ENCODE peak calls at places on chromosomes 5 and 9, in five cellular contexts. One of them, this sample, is unnamed.

GRCh38 chr5:27403248-27403882 is 365.0 kb upstream of the CDH9 start:
- DNase-seq in IMR-90: no peak
- DNase-seq in tibial nerve: no peak
- DNase-seq in transverse colon: no peak
- DNase-seq in prostate gland: no peak
- DNase-seq in this sample: no peak

GRCh38 chr5:31096238-31096865 is 97.1 kb upstream of the CDH6 start:
- DNase-seq in IMR-90: peak
- DNase-seq in transverse colon: no peak
- DNase-seq in tibial nerve: no peak
- DNase-seq in prostate gland: no peak
- DNase-seq in this sample: no peak

GRCh38 chr9:109907810-109908458 is 127.9 kb downstream of the PALM2AKAP2 start:
- DNase-seq in prostate gland: no peak
- DNase-seq in tibial nerve: no peak
- DNase-seq in transverse colon: no peak
- DNase-seq in IMR-90: no peak
- DNase-seq in this sample: no peak

GRCh38 chr9:128685636-128686489 is 3.2 kb upstream of the SET start:
- DNase-seq in IMR-90: no peak
- DNase-seq in transverse colon: peak
- DNase-seq in prostate gland: no peak
- DNase-seq in tibial nerve: no peak
- DNase-seq in this sample: peak

GRCh38 chr9:122835313-122835731 is 6.9 kb upstream of the PDCL start:
- DNase-seq in IMR-90: no peak
- DNase-seq in tibial nerve: no peak
- DNase-seq in prostate gland: no peak
- DNase-seq in transverse colon: no peak
- DNase-seq in this sample: no peak

GRCh38 chr5:141649056-141649688 is 2.0 kb downstream of the FCHSD1 start:
- DNase-seq in transverse colon: no peak
- DNase-seq in IMR-90: no peak
- DNase-seq in prostate gland: no peak
- DNase-seq in tibial nerve: no peak
- DNase-seq in this sample: peak

GRCh38 chr9:14238518-14238917 is 75.4 kb downstream of the NFIB start:
- DNase-seq in prostate gland: peak
- DNase-seq in IMR-90: peak
- DNase-seq in tibial nerve: no peak
- DNase-seq in transverse colon: no peak
- DNase-seq in this sample: no peak

GRCh38 chr5:106417163-106417562 is 1253.6 kb downstream of the EFNA5 start:
- DNase-seq in tibial nerve: no peak
- DNase-seq in IMR-90: no peak
- DNase-seq in prostate gland: no peak
- DNase-seq in transverse colon: no peak
- DNase-seq in this sample: no peak

GRCh38 chr5:30438785-30439184 is 754.7 kb upstream of the CDH6 start:
- DNase-seq in tibial nerve: no peak
- DNase-seq in transverse colon: no peak
- DNase-seq in IMR-90: no peak
- DNase-seq in prostate gland: no peak
- DNase-seq in this sample: no peak

GRCh38 chr5:96896285-96896711 is 20.0 kb downstream of the ERAP2 start:
- DNase-seq in tibial nerve: no peak
- DNase-seq in prostate gland: no peak
- DNase-seq in transverse colon: no peak
- DNase-seq in IMR-90: no peak
- DNase-seq in this sample: no peak

GRCh38 chr5:141992349-141992963 is 20.4 kb downstream of the GNPDA1 start:
- DNase-seq in transverse colon: peak
- DNase-seq in prostate gland: peak
- DNase-seq in IMR-90: peak
- DNase-seq in tibial nerve: peak
- DNase-seq in this sample: peak

GRCh38 chr5:157198277-157199058 is 17.8 kb downstream of the ITK start:
- DNase-seq in transverse colon: peak
- DNase-seq in IMR-90: no peak
- DNase-seq in tibial nerve: no peak
- DNase-seq in prostate gland: no peak
- DNase-seq in this sample: no peak

GRCh38 chr5:133900498-133901270 is 67.7 kb downstream of the C5orf15 start:
- DNase-seq in transverse colon: no peak
- DNase-seq in prostate gland: no peak
- DNase-seq in tibial nerve: no peak
- DNase-seq in IMR-90: no peak
- DNase-seq in this sample: no peak

GRCh38 chr9:120628207-120628924 is 48.4 kb upstream of the CDK5RAP2 start:
- DNase-seq in transverse colon: no peak
- DNase-seq in tibial nerve: no peak
- DNase-seq in IMR-90: no peak
- DNase-seq in prostate gland: peak
- DNase-seq in this sample: no peak

GRCh38 chr9:127166651-127167524 is 44.5 kb upstream of the ANGPTL2 start:
- DNase-seq in transverse colon: peak
- DNase-seq in IMR-90: peak
- DNase-seq in tibial nerve: no peak
- DNase-seq in prostate gland: no peak
- DNase-seq in this sample: no peak

GRCh38 chr9:30774326-30774725 is 1610.1 kb upstream of the ACO1 start:
- DNase-seq in tibial nerve: no peak
- DNase-seq in IMR-90: no peak
- DNase-seq in prostate gland: no peak
- DNase-seq in transverse colon: no peak
- DNase-seq in this sample: no peak

GRCh38 chr5:32325067-32325466 is 12.3 kb upstream of the MTMR12 start:
- DNase-seq in prostate gland: no peak
- DNase-seq in IMR-90: peak
- DNase-seq in transverse colon: no peak
- DNase-seq in tibial nerve: no peak
- DNase-seq in this sample: no peak

GRCh38 chr5:42217791-42218190 is 205.4 kb upstream of the GHR start:
- DNase-seq in IMR-90: no peak
- DNase-seq in tibial nerve: no peak
- DNase-seq in prostate gland: no peak
- DNase-seq in transverse colon: no peak
- DNase-seq in this sample: no peak

GRCh38 chr9:90037136-90037797 is 432.5 kb downstream of the GADD45G start:
- DNase-seq in IMR-90: no peak
- DNase-seq in transverse colon: no peak
- DNase-seq in prostate gland: no peak
- DNase-seq in tibial nerve: no peak
- DNase-seq in this sample: no peak

GRCh38 chr9:121769939-121770338 is 118.5 kb downstream of the DAB2IP start:
- DNase-seq in prostate gland: no peak
- DNase-seq in transverse colon: no peak
- DNase-seq in IMR-90: no peak
- DNase-seq in tibial nerve: no peak
- DNase-seq in this sample: no peak
- TF ChIP-seq CTCF in prostate gland: no peak
- TF ChIP-seq CTCF in transverse colon: no peak
- TF ChIP-seq CTCF in IMR-90: no peak
- TF ChIP-seq CTCF in tibial nerve: no peak
- TF ChIP-seq CTCF in this sample: no peak

GRCh38 chr5:150658699-150659265 is 2.3 kb upstream of the MYOZ3 start:
- DNase-seq in tibial nerve: no peak
- DNase-seq in IMR-90: no peak
- DNase-seq in transverse colon: no peak
- DNase-seq in prostate gland: no peak
- DNase-seq in this sample: no peak
- TF ChIP-seq POLR2A in tibial nerve: no peak
- TF ChIP-seq POLR2A in IMR-90: no peak
- TF ChIP-seq POLR2A in transverse colon: no peak
- TF ChIP-seq POLR2A in prostate gland: no peak
- TF ChIP-seq POLR2A in this sample: no peak

GRCh38 chr5:176700239-176700847 is 53.1 kb downstream of the TSPAN17 start:
- DNase-seq in transverse colon: no peak
- DNase-seq in tibial nerve: no peak
- DNase-seq in IMR-90: no peak
- DNase-seq in prostate gland: no peak
- DNase-seq in this sample: no peak
- TF ChIP-seq CTCF in transverse colon: no peak
- TF ChIP-seq CTCF in tibial nerve: no peak
- TF ChIP-seq CTCF in IMR-90: peak
- TF ChIP-seq CTCF in prostate gland: no peak
- TF ChIP-seq CTCF in this sample: no peak

DNA sequence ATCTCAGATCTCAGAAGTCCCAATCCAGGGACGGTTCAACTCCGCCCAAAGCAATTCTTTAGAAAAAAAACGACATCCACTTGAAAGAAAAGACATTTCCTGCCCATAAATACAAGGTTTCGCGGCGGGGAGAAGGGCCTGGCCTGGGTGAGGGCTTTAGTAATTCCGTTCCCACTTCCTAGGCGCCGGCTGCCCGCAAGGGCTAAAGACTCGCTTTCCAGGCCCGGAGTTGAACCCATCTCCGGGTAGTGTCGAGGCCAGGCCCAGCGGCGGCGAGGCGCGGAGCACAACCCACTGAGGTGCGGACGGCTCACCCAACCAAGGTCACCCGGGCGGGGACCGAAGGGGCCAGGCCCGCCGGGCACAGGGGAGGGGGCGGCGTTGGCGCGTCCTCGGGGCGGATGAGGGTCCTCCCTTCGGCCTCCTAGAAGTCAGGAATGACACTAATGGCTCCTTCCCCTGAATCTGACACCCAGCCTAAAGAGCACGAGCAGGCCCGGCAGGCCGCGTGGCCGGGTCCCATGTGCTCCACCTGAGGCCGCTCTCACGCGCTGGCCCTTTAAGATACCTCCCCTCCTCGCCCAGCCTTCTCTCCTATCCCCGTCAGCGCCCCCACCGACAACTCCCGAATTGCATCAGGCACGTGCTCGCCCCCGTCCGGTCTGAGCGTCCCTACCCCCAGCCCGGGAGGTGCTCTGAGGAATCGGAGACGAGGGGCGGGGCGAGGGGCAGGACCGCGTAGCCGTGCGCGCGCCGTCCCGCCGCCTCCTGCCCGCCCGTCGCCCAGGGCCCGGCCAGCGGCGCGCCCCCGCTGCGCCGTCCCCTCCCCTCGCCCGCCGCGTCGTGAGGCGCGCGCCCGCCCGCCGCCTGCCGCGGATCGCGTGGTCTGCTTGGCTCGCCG is 467 bp upstream of the LARP1 start:
- DNase-seq in IMR-90: peak
- DNase-seq in transverse colon: peak
- DNase-seq in prostate gland: peak
- DNase-seq in tibial nerve: peak
- DNase-seq in this sample: peak
- TF ChIP-seq POLR2A in IMR-90: peak
- TF ChIP-seq POLR2A in transverse colon: peak
- TF ChIP-seq POLR2A in prostate gland: peak
- TF ChIP-seq POLR2A in tibial nerve: peak
- TF ChIP-seq POLR2A in this sample: peak

GRCh38 chr5:8553364-8553763 is 684.4 kb downstream of the MTRR start:
- DNase-seq in IMR-90: no peak
- DNase-seq in tibial nerve: no peak
- DNase-seq in prostate gland: no peak
- DNase-seq in transverse colon: no peak
- DNase-seq in this sample: no peak
- TF ChIP-seq CTCF in IMR-90: no peak
- TF ChIP-seq CTCF in tibial nerve: no peak
- TF ChIP-seq CTCF in prostate gland: no peak
- TF ChIP-seq CTCF in transverse colon: no peak
- TF ChIP-seq CTCF in this sample: no peak

GRCh38 chr5:162529886-162530285 is 462.3 kb downstream of the GABRG2 start:
- DNase-seq in prostate gland: no peak
- DNase-seq in tibial nerve: no peak
- DNase-seq in transverse colon: no peak
- DNase-seq in IMR-90: no peak
- DNase-seq in this sample: no peak
- TF ChIP-seq POLR2A in prostate gland: no peak
- TF ChIP-seq POLR2A in tibial nerve: no peak
- TF ChIP-seq POLR2A in transverse colon: no peak
- TF ChIP-seq POLR2A in IMR-90: no peak
- TF ChIP-seq POLR2A in this sample: no peak

GRCh38 chr9:95182854-95183563 is 134.5 kb downstream of the FANCC start:
- DNase-seq in transverse colon: no peak
- DNase-seq in prostate gland: no peak
- DNase-seq in tibial nerve: peak
- DNase-seq in IMR-90: no peak
- DNase-seq in this sample: peak
- TF ChIP-seq CTCF in transverse colon: peak
- TF ChIP-seq CTCF in prostate gland: no peak
- TF ChIP-seq CTCF in tibial nerve: peak
- TF ChIP-seq CTCF in IMR-90: peak
- TF ChIP-seq CTCF in this sample: peak

GRCh38 chr9:133331641-133332380 is 4.2 kb downstream of the SURF6 start:
- DNase-seq in transverse colon: no peak
- DNase-seq in IMR-90: no peak
- DNase-seq in tibial nerve: no peak
- DNase-seq in prostate gland: no peak
- DNase-seq in this sample: peak

GRCh38 chr9:133332381-133332730 is 3.6 kb downstream of the SURF6 start:
- DNase-seq in IMR-90: no peak
- DNase-seq in tibial nerve: no peak
- DNase-seq in prostate gland: no peak
- DNase-seq in transverse colon: no peak
- DNase-seq in this sample: peak

GRCh38 chr9:133323991-133324703 is 11.8 kb downstream of the SURF6 start:
- DNase-seq in tibial nerve: no peak
- DNase-seq in prostate gland: no peak
- DNase-seq in transverse colon: no peak
- DNase-seq in IMR-90: no peak
- DNase-seq in this sample: no peak

GRCh38 chr9:133331221-133331620 is 4.8 kb downstream of the SURF6 start:
- DNase-seq in prostate gland: no peak
- DNase-seq in IMR-90: no peak
- DNase-seq in transverse colon: no peak
- DNase-seq in tibial nerve: no peak
- DNase-seq in this sample: peak

DNA sequence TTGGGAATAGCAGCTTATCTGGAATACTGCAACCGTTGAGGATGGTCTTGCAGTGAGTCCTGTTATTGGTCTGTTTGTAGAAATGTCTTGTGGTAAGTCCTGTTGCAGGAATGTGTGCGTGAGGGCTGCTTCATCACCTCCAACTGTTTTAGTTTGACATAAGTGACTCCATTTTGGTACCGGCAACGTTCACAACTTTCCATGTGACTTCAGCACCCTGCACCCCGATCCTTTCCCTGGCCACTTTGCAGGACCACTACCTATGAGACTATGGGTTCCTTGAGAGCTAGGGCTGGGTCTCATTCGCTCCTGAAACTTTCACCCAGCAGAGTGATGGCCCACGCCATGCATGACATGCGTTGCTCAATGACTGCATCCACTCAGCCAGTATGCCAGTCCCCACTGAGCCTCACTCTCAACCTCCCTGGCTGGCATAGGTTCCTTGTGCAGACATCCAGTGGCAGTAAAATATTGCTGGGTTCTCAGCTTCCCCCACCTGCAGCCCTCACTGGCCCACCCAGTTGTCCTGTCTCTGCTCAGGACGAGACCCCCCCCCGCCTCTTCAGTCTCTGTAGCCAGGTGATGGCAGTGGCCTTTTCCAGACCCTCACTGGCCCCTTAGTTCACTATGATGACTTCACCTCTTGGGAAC is 8.0 kb downstream of the SURF6 start:
- DNase-seq in IMR-90: no peak
- DNase-seq in prostate gland: no peak
- DNase-seq in transverse colon: no peak
- DNase-seq in tibial nerve: no peak
- DNase-seq in this sample: no peak
- TF ChIP-seq POLR2A in IMR-90: no peak
- TF ChIP-seq POLR2A in prostate gland: no peak
- TF ChIP-seq POLR2A in transverse colon: no peak
- TF ChIP-seq POLR2A in tibial nerve: no peak
- TF ChIP-seq POLR2A in this sample: no peak